ENCODE peak calls at places on chromosomes 2 and 18, in ten cellular contexts. One of them, this sample, is unnamed.

GRCh38 chr18:69580107-69580506 is 179.4 kb downstream of the DOK6 start:
- DNase-seq in spleen: no peak
- DNase-seq in GM12878: peak; percentile 5
- DNase-seq in A549: no peak
- DNase-seq in K562: no peak
- DNase-seq in cardiac fibroblast: peak; percentile 24
- DNase-seq in mammary epithelial cell: no peak
- DNase-seq in astrocyte of the spinal cord: no peak
- DNase-seq in GM10248: peak; percentile 14
- DNase-seq in RWPE1: no peak
- DNase-seq in this sample: no peak

GRCh38 chr2:71646028-71646427 is 192.7 kb downstream of the DYSF start:
- DNase-seq in astrocyte of the spinal cord: peak; percentile 39
- DNase-seq in spleen: no peak
- DNase-seq in K562: no peak
- DNase-seq in A549: no peak
- DNase-seq in GM10248: no peak
- DNase-seq in GM12878: no peak
- DNase-seq in RWPE1: peak; percentile 49
- DNase-seq in cardiac fibroblast: peak; percentile 70
- DNase-seq in mammary epithelial cell: peak; percentile 58
- DNase-seq in this sample: peak; percentile 31

GRCh38 chr18:3595282-3596273 is 145.6 kb downstream of the TGIF1 start:
- DNase-seq in K562: peak; percentile 64
- DNase-seq in A549: no peak
- DNase-seq in mammary epithelial cell: peak; percentile 95
- DNase-seq in spleen: no peak
- DNase-seq in cardiac fibroblast: peak; percentile 98
- DNase-seq in RWPE1: peak; percentile 78
- DNase-seq in GM12878: peak; percentile 82
- DNase-seq in GM10248: peak; percentile 54
- DNase-seq in astrocyte of the spinal cord: peak; percentile 95
- DNase-seq in this sample: peak; percentile 95

GRCh38 chr2:85255456-85255812 is 72.4 kb downstream of the TGOLN2 start:
- DNase-seq in mammary epithelial cell: no peak
- DNase-seq in K562: no peak
- DNase-seq in RWPE1: no peak
- DNase-seq in astrocyte of the spinal cord: no peak
- DNase-seq in GM12878: no peak
- DNase-seq in cardiac fibroblast: no peak
- DNase-seq in GM10248: no peak
- DNase-seq in spleen: peak; percentile 58
- DNase-seq in A549: no peak
- DNase-seq in this sample: no peak

GRCh38 chr2:168136392-168136977 is 110.9 kb downstream of the STK39 start:
- DNase-seq in GM10248: peak; percentile 16
- DNase-seq in A549: peak; percentile 15
- DNase-seq in astrocyte of the spinal cord: peak; percentile 59
- DNase-seq in K562: peak; percentile 24
- DNase-seq in RWPE1: peak; percentile 45
- DNase-seq in GM12878: no peak
- DNase-seq in spleen: no peak
- DNase-seq in cardiac fibroblast: peak; percentile 76
- DNase-seq in mammary epithelial cell: peak; percentile 36
- DNase-seq in this sample: no peak

GRCh38 chr2:191114403-191114886 is 36.3 kb downstream of the STAT4 start:
- DNase-seq in K562: no peak
- DNase-seq in A549: no peak
- DNase-seq in GM12878: peak; percentile 55
- DNase-seq in mammary epithelial cell: no peak
- DNase-seq in RWPE1: no peak
- DNase-seq in GM10248: peak; percentile 48
- DNase-seq in astrocyte of the spinal cord: no peak
- DNase-seq in cardiac fibroblast: peak; percentile 63
- DNase-seq in spleen: no peak
- DNase-seq in this sample: no peak

GRCh38 chr2:110869472-110870446 is 137.4 kb downstream of the ACOXL start:
- DNase-seq in A549: no peak
- DNase-seq in spleen: no peak
- DNase-seq in mammary epithelial cell: peak; percentile 65
- DNase-seq in K562: no peak
- DNase-seq in GM12878: no peak
- DNase-seq in RWPE1: no peak
- DNase-seq in cardiac fibroblast: peak; percentile 37
- DNase-seq in astrocyte of the spinal cord: peak; percentile 37
- DNase-seq in GM10248: no peak
- DNase-seq in this sample: no peak

GRCh38 chr18:30992231-30992630 is 50.3 kb downstream of the DSC3 start:
- DNase-seq in GM10248: no peak
- DNase-seq in RWPE1: peak; percentile 15
- DNase-seq in mammary epithelial cell: peak; percentile 90
- DNase-seq in astrocyte of the spinal cord: no peak
- DNase-seq in A549: no peak
- DNase-seq in K562: no peak
- DNase-seq in GM12878: no peak
- DNase-seq in cardiac fibroblast: no peak
- DNase-seq in spleen: no peak
- DNase-seq in this sample: no peak

GRCh38 chr2:175811966-175812365 is 190.1 kb downstream of the LNPK start:
- DNase-seq in mammary epithelial cell: peak; percentile 16
- DNase-seq in GM12878: no peak
- DNase-seq in A549: no peak
- DNase-seq in K562: no peak
- DNase-seq in spleen: no peak
- DNase-seq in cardiac fibroblast: no peak
- DNase-seq in GM10248: no peak
- DNase-seq in astrocyte of the spinal cord: no peak
- DNase-seq in RWPE1: no peak
- DNase-seq in this sample: no peak

GRCh38 chr2:156320491-156320896 is 12.0 kb downstream of the NR4A2 start:
- DNase-seq in A549: no peak
- DNase-seq in GM10248: no peak
- DNase-seq in astrocyte of the spinal cord: no peak
- DNase-seq in RWPE1: peak; percentile 48
- DNase-seq in GM12878: no peak
- DNase-seq in K562: peak; percentile 38
- DNase-seq in mammary epithelial cell: no peak
- DNase-seq in spleen: no peak
- DNase-seq in cardiac fibroblast: peak; percentile 49
- DNase-seq in this sample: no peak

GRCh38 chr2:156321243-156321904 is 11.1 kb downstream of the NR4A2 start:
- DNase-seq in K562: no peak
- DNase-seq in mammary epithelial cell: no peak
- DNase-seq in spleen: peak; percentile 81
- DNase-seq in astrocyte of the spinal cord: no peak
- DNase-seq in GM10248: no peak
- DNase-seq in GM12878: no peak
- DNase-seq in A549: no peak
- DNase-seq in cardiac fibroblast: no peak
- DNase-seq in RWPE1: no peak
- DNase-seq in this sample: no peak

GRCh38 chr2:156322103-156322671 is 10.3 kb downstream of the NR4A2 start:
- DNase-seq in GM12878: no peak
- DNase-seq in spleen: no peak
- DNase-seq in A549: no peak
- DNase-seq in cardiac fibroblast: no peak
- DNase-seq in K562: no peak
- DNase-seq in RWPE1: no peak
- DNase-seq in mammary epithelial cell: no peak
- DNase-seq in astrocyte of the spinal cord: no peak
- DNase-seq in GM10248: no peak
- DNase-seq in this sample: no peak

GRCh38 chr2:156317631-156318030 is 14.9 kb downstream of the NR4A2 start:
- DNase-seq in cardiac fibroblast: no peak
- DNase-seq in K562: no peak
- DNase-seq in A549: no peak
- DNase-seq in RWPE1: no peak
- DNase-seq in GM10248: no peak
- DNase-seq in GM12878: no peak
- DNase-seq in mammary epithelial cell: no peak
- DNase-seq in astrocyte of the spinal cord: no peak
- DNase-seq in spleen: no peak
- DNase-seq in this sample: no peak

DNA sequence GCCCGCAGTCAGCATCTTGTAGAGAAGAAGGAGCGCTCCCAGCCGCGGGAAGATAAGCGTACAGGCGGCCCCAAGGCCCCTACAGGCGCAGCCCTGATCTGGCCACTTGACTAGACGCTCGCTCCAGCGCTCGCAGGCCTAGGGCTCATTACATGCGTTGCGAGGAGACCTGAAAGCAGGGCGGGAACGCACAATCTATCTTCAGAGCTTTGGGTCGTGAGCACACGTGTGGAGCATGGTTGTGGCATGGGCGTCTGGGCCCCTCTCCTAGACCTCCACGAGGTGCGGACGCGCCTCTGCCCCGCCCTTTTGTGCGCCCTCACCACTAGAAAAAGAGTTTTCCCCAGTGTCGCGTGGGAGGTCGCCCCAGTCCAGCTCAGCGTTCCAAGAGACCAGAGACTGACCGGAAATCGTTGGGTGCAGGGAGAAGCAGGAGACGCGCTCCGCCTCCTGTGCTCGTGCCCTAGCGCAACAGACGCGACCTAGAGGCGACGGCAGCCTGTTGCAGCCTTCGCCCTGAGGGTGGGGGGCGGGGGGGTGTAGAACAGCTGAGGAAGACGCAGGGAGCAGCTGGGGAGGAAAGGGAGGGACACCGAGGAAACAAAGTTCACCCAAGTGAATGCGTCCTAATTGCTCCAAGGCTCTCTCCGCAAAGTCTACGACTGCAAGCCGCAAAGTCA is 12.6 kb downstream of the NR4A2 start:
- DNase-seq in GM12878: no peak
- DNase-seq in K562: peak; percentile 64
- DNase-seq in mammary epithelial cell: no peak
- DNase-seq in A549: no peak
- DNase-seq in GM10248: no peak
- DNase-seq in RWPE1: no peak
- DNase-seq in cardiac fibroblast: peak; percentile 43
- DNase-seq in spleen: peak; percentile 71
- DNase-seq in astrocyte of the spinal cord: no peak
- DNase-seq in this sample: no peak
- TF ChIP-seq CTCF in GM12878: no peak
- TF ChIP-seq CTCF in K562: peak; percentile 27
- TF ChIP-seq CTCF in mammary epithelial cell: no peak
- TF ChIP-seq CTCF in A549: no peak
- TF ChIP-seq CTCF in GM10248: no peak
- TF ChIP-seq CTCF in RWPE1: no peak
- TF ChIP-seq CTCF in cardiac fibroblast: peak; percentile 23
- TF ChIP-seq CTCF in spleen: no peak
- TF ChIP-seq CTCF in astrocyte of the spinal cord: peak; percentile 26
- TF ChIP-seq CTCF in this sample: no peak

DNA sequence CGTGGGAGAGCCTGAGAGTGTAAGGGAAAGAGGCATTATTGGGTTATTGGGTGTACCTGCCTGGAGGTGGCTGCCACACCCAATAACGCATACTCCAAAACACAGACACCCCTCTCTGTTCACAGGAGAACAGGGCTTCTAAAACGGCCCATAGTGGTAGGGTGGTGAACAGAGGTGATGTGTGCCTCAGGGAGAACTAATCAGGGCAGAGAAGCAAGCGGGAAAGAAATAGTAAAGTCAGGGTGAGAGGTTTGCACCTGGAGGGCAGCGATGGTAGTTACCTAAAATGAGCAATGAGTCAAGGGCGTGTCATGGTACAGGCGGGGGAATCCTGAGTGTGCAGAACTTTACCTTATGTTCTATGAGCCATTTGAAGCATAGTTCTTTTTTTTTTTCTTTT is 21.5 kb upstream of the VPS4B start:
- DNase-seq in A549: no peak
- DNase-seq in GM10248: no peak
- DNase-seq in spleen: no peak
- DNase-seq in RWPE1: peak; percentile 64
- DNase-seq in K562: no peak
- DNase-seq in astrocyte of the spinal cord: no peak
- DNase-seq in mammary epithelial cell: peak; percentile 97
- DNase-seq in cardiac fibroblast: no peak
- DNase-seq in GM12878: no peak
- DNase-seq in this sample: no peak
- TF ChIP-seq CTCF in A549: no peak
- TF ChIP-seq CTCF in GM10248: no peak
- TF ChIP-seq CTCF in spleen: no peak
- TF ChIP-seq CTCF in RWPE1: no peak
- TF ChIP-seq CTCF in K562: no peak
- TF ChIP-seq CTCF in astrocyte of the spinal cord: no peak
- TF ChIP-seq CTCF in mammary epithelial cell: peak; percentile 53
- TF ChIP-seq CTCF in cardiac fibroblast: no peak
- TF ChIP-seq CTCF in GM12878: no peak
- TF ChIP-seq CTCF in this sample: no peak

GRCh38 chr2:73984203-73984921 is at the start of gene TET3:
- DNase-seq in A549: no peak
- DNase-seq in mammary epithelial cell: no peak
- DNase-seq in cardiac fibroblast: no peak
- DNase-seq in astrocyte of the spinal cord: no peak
- DNase-seq in K562: peak; percentile 75
- DNase-seq in GM10248: peak; percentile 77
- DNase-seq in RWPE1: no peak
- DNase-seq in GM12878: no peak
- DNase-seq in spleen: peak; percentile 95
- DNase-seq in this sample: no peak
- TF ChIP-seq CTCF in A549: no peak
- TF ChIP-seq CTCF in mammary epithelial cell: no peak
- TF ChIP-seq CTCF in cardiac fibroblast: no peak
- TF ChIP-seq CTCF in astrocyte of the spinal cord: no peak
- TF ChIP-seq CTCF in K562: no peak
- TF ChIP-seq CTCF in GM10248: no peak
- TF ChIP-seq CTCF in RWPE1: no peak
- TF ChIP-seq CTCF in GM12878: no peak
- TF ChIP-seq CTCF in spleen: no peak
- TF ChIP-seq CTCF in this sample: no peak

GRCh38 chr2:232870002-232870765 is at the start of gene SNORC:
- DNase-seq in GM10248: no peak
- DNase-seq in mammary epithelial cell: no peak
- DNase-seq in spleen: no peak
- DNase-seq in cardiac fibroblast: no peak
- DNase-seq in K562: no peak
- DNase-seq in GM12878: no peak
- DNase-seq in astrocyte of the spinal cord: no peak
- DNase-seq in RWPE1: no peak
- DNase-seq in A549: no peak
- DNase-seq in this sample: no peak

GRCh38 chr2:232870766-232871371 is 805 bp downstream of the SNORC start:
- DNase-seq in A549: no peak
- DNase-seq in GM12878: no peak
- DNase-seq in cardiac fibroblast: no peak
- DNase-seq in GM10248: no peak
- DNase-seq in astrocyte of the spinal cord: no peak
- DNase-seq in mammary epithelial cell: no peak
- DNase-seq in RWPE1: no peak
- DNase-seq in K562: no peak
- DNase-seq in spleen: no peak
- DNase-seq in this sample: no peak

GRCh38 chr2:232871418-232871834 is 1.4 kb downstream of the SNORC start:
- DNase-seq in GM12878: no peak
- DNase-seq in RWPE1: no peak
- DNase-seq in GM10248: peak; percentile 16
- DNase-seq in A549: no peak
- DNase-seq in cardiac fibroblast: no peak
- DNase-seq in astrocyte of the spinal cord: no peak
- DNase-seq in spleen: no peak
- DNase-seq in K562: no peak
- DNase-seq in mammary epithelial cell: no peak
- DNase-seq in this sample: no peak

GRCh38 chr2:232871835-232872736 is 2.0 kb downstream of the SNORC start:
- DNase-seq in GM12878: no peak
- DNase-seq in GM10248: no peak
- DNase-seq in A549: no peak
- DNase-seq in cardiac fibroblast: no peak
- DNase-seq in mammary epithelial cell: no peak
- DNase-seq in astrocyte of the spinal cord: no peak
- DNase-seq in RWPE1: no peak
- DNase-seq in spleen: no peak
- DNase-seq in K562: no peak
- DNase-seq in this sample: no peak

GRCh38 chr2:232869138-232870001 is 694 bp upstream of the SNORC start:
- DNase-seq in spleen: no peak
- DNase-seq in mammary epithelial cell: no peak
- DNase-seq in A549: no peak
- DNase-seq in GM12878: no peak
- DNase-seq in K562: no peak
- DNase-seq in astrocyte of the spinal cord: no peak
- DNase-seq in GM10248: no peak
- DNase-seq in RWPE1: no peak
- DNase-seq in cardiac fibroblast: no peak
- DNase-seq in this sample: no peak
- TF ChIP-seq CTCF in spleen: no peak
- TF ChIP-seq CTCF in mammary epithelial cell: no peak
- TF ChIP-seq CTCF in A549: no peak
- TF ChIP-seq CTCF in GM12878: no peak
- TF ChIP-seq CTCF in K562: no peak
- TF ChIP-seq CTCF in astrocyte of the spinal cord: no peak
- TF ChIP-seq CTCF in GM10248: no peak
- TF ChIP-seq CTCF in RWPE1: no peak
- TF ChIP-seq CTCF in cardiac fibroblast: no peak
- TF ChIP-seq CTCF in this sample: no peak

This sample was measured in LNCaP clone FGC.